ENCODE peak calls at places on chromosomes 6 and 20, in six cellular contexts. One of them, this sample, is unnamed.

GRCh38 chr6:23499549-23499948 is 626.5 kb upstream of the NRSN1 start:
- DNase-seq in brain microvascular endothelial cell: no peak
- DNase-seq in activated B cell treated with CpG ODN at 0.5 μM for 24 hours: no peak
- DNase-seq in fibroblast of lung: no peak
- DNase-seq in heart right ventricle: no peak
- DNase-seq in Calu3: no peak
- DNase-seq in this sample: no peak

GRCh38 chr20:44068311-44068710 is 118.7 kb downstream of the JPH2 start:
- DNase-seq in Calu3: no peak
- DNase-seq in activated B cell treated with CpG ODN at 0.5 μM for 24 hours: peak; percentile 12
- DNase-seq in fibroblast of lung: no peak
- DNase-seq in heart right ventricle: no peak
- DNase-seq in brain microvascular endothelial cell: no peak
- DNase-seq in this sample: no peak

GRCh38 chr20:13301596-13301995 is 80.5 kb downstream of the ISM1 start:
- DNase-seq in heart right ventricle: no peak
- DNase-seq in activated B cell treated with CpG ODN at 0.5 μM for 24 hours: no peak
- DNase-seq in fibroblast of lung: no peak
- DNase-seq in Calu3: no peak
- DNase-seq in brain microvascular endothelial cell: no peak
- DNase-seq in this sample: no peak

GRCh38 chr6:106586815-106587214 is 42.5 kb downstream of the RTN4IP1 start:
- DNase-seq in brain microvascular endothelial cell: no peak
- DNase-seq in fibroblast of lung: no peak
- DNase-seq in activated B cell treated with CpG ODN at 0.5 μM for 24 hours: no peak
- DNase-seq in heart right ventricle: no peak
- DNase-seq in Calu3: no peak
- DNase-seq in this sample: no peak

GRCh38 chr6:154187203-154187602 is 148.2 kb downstream of the OPRM1 start:
- DNase-seq in brain microvascular endothelial cell: no peak
- DNase-seq in heart right ventricle: no peak
- DNase-seq in Calu3: no peak
- DNase-seq in activated B cell treated with CpG ODN at 0.5 μM for 24 hours: no peak
- DNase-seq in fibroblast of lung: no peak
- DNase-seq in this sample: no peak

GRCh38 chr6:26327450-26328264 is 37.3 kb upstream of the BTN3A2 start:
- DNase-seq in heart right ventricle: no peak
- DNase-seq in Calu3: peak; percentile 90
- DNase-seq in activated B cell treated with CpG ODN at 0.5 μM for 24 hours: no peak
- DNase-seq in fibroblast of lung: peak; percentile 83
- DNase-seq in brain microvascular endothelial cell: peak; percentile 85
- DNase-seq in this sample: peak; percentile 42

GRCh38 chr6:5645275-5645674 is 361.4 kb downstream of the NRN1 start:
- DNase-seq in activated B cell treated with CpG ODN at 0.5 μM for 24 hours: no peak
- DNase-seq in fibroblast of lung: no peak
- DNase-seq in brain microvascular endothelial cell: no peak
- DNase-seq in heart right ventricle: no peak
- DNase-seq in Calu3: no peak
- DNase-seq in this sample: no peak

GRCh38 chr6:100152201-100152600 is 158.2 kb upstream of the MCHR2 start:
- DNase-seq in Calu3: no peak
- DNase-seq in heart right ventricle: no peak
- DNase-seq in brain microvascular endothelial cell: no peak
- DNase-seq in fibroblast of lung: no peak
- DNase-seq in activated B cell treated with CpG ODN at 0.5 μM for 24 hours: no peak
- DNase-seq in this sample: no peak

GRCh38 chr20:41446471-41446870 is 79.9 kb upstream of the EMILIN3 start:
- DNase-seq in activated B cell treated with CpG ODN at 0.5 μM for 24 hours: no peak
- DNase-seq in heart right ventricle: no peak
- DNase-seq in brain microvascular endothelial cell: no peak
- DNase-seq in fibroblast of lung: no peak
- DNase-seq in Calu3: no peak
- DNase-seq in this sample: no peak

GRCh38 chr6:69162811-69163210 is 527.7 kb downstream of the ADGRB3 start:
- DNase-seq in heart right ventricle: no peak
- DNase-seq in brain microvascular endothelial cell: no peak
- DNase-seq in fibroblast of lung: peak; percentile 94
- DNase-seq in activated B cell treated with CpG ODN at 0.5 μM for 24 hours: no peak
- DNase-seq in Calu3: no peak
- DNase-seq in this sample: no peak

GRCh38 chr6:5359413-5359812 is 98.1 kb downstream of the FARS2 start:
- DNase-seq in Calu3: no peak
- DNase-seq in heart right ventricle: no peak
- DNase-seq in fibroblast of lung: no peak
- DNase-seq in brain microvascular endothelial cell: no peak
- DNase-seq in activated B cell treated with CpG ODN at 0.5 μM for 24 hours: no peak
- DNase-seq in this sample: no peak

GRCh38 chr6:14089224-14089623 is 28.3 kb upstream of the CD83 start:
- DNase-seq in brain microvascular endothelial cell: no peak
- DNase-seq in fibroblast of lung: no peak
- DNase-seq in Calu3: no peak
- DNase-seq in heart right ventricle: no peak
- DNase-seq in activated B cell treated with CpG ODN at 0.5 μM for 24 hours: no peak
- DNase-seq in this sample: no peak

GRCh38 chr6:136989591-136990578 is 54.9 kb downstream of the IL20RA start:
- DNase-seq in fibroblast of lung: no peak
- DNase-seq in activated B cell treated with CpG ODN at 0.5 μM for 24 hours: no peak
- DNase-seq in heart right ventricle: peak; percentile 36
- DNase-seq in brain microvascular endothelial cell: no peak
- DNase-seq in Calu3: peak; percentile 15
- DNase-seq in this sample: no peak

GRCh38 chr20:58109126-58109880 is 119.2 kb downstream of the ANKRD60 start:
- DNase-seq in brain microvascular endothelial cell: peak; percentile 80
- DNase-seq in heart right ventricle: no peak
- DNase-seq in activated B cell treated with CpG ODN at 0.5 μM for 24 hours: no peak
- DNase-seq in Calu3: no peak
- DNase-seq in fibroblast of lung: peak; percentile 67
- DNase-seq in this sample: no peak

GRCh38 chr6:49333345-49334120 is 129.5 kb downstream of the MMUT start:
- DNase-seq in activated B cell treated with CpG ODN at 0.5 μM for 24 hours: no peak
- DNase-seq in heart right ventricle: no peak
- DNase-seq in brain microvascular endothelial cell: no peak
- DNase-seq in Calu3: no peak
- DNase-seq in fibroblast of lung: peak; percentile 6
- DNase-seq in this sample: no peak

GRCh38 chr20:62792182-62792939 is 3.9 kb upstream of the MRGBP start:
- DNase-seq in fibroblast of lung: no peak
- DNase-seq in brain microvascular endothelial cell: peak; percentile 73
- DNase-seq in Calu3: peak; percentile 36
- DNase-seq in activated B cell treated with CpG ODN at 0.5 μM for 24 hours: no peak
- DNase-seq in heart right ventricle: no peak
- DNase-seq in this sample: no peak

GRCh38 chr6:37690964-37691735 is 6.5 kb downstream of the MDGA1 start:
- DNase-seq in Calu3: no peak
- DNase-seq in fibroblast of lung: no peak
- DNase-seq in activated B cell treated with CpG ODN at 0.5 μM for 24 hours: no peak
- DNase-seq in brain microvascular endothelial cell: no peak
- DNase-seq in heart right ventricle: no peak
- DNase-seq in this sample: no peak

GRCh38 chr20:26209171-26209941 is 512.7 kb upstream of the ZNF337 start:
- DNase-seq in activated B cell treated with CpG ODN at 0.5 μM for 24 hours: no peak
- DNase-seq in fibroblast of lung: no peak
- DNase-seq in Calu3: no peak
- DNase-seq in brain microvascular endothelial cell: no peak
- DNase-seq in heart right ventricle: peak; percentile 8
- DNase-seq in this sample: no peak

GRCh38 chr6:139595183-139595582 is 220.7 kb upstream of the CITED2 start:
- DNase-seq in activated B cell treated with CpG ODN at 0.5 μM for 24 hours: no peak
- DNase-seq in brain microvascular endothelial cell: no peak
- DNase-seq in fibroblast of lung: peak; percentile 58
- DNase-seq in heart right ventricle: no peak
- DNase-seq in Calu3: no peak
- DNase-seq in this sample: no peak

GRCh38 chr6:7535498-7535897 is 6.0 kb upstream of the DSP start:
- DNase-seq in Calu3: no peak
- DNase-seq in brain microvascular endothelial cell: peak; percentile 48
- DNase-seq in fibroblast of lung: no peak
- DNase-seq in heart right ventricle: no peak
- DNase-seq in activated B cell treated with CpG ODN at 0.5 μM for 24 hours: no peak
- DNase-seq in this sample: no peak
- TF ChIP-seq CTCF in Calu3: no peak
- TF ChIP-seq CTCF in brain microvascular endothelial cell: no peak
- TF ChIP-seq CTCF in fibroblast of lung: no peak
- TF ChIP-seq CTCF in heart right ventricle: no peak
- TF ChIP-seq CTCF in activated B cell treated with CpG ODN at 0.5 μM for 24 hours: no peak
- TF ChIP-seq CTCF in this sample: no peak

GRCh38 chr20:38043512-38044300 is 10.2 kb downstream of the RPRD1B start:
- DNase-seq in heart right ventricle: no peak
- DNase-seq in activated B cell treated with CpG ODN at 0.5 μM for 24 hours: no peak
- DNase-seq in brain microvascular endothelial cell: peak; percentile 94
- DNase-seq in Calu3: no peak
- DNase-seq in fibroblast of lung: peak; percentile 85
- DNase-seq in this sample: no peak

GRCh38 chr20:38034961-38035360 is 1.4 kb downstream of the RPRD1B start:
- DNase-seq in activated B cell treated with CpG ODN at 0.5 μM for 24 hours: no peak
- DNase-seq in fibroblast of lung: no peak
- DNase-seq in heart right ventricle: no peak
- DNase-seq in brain microvascular endothelial cell: no peak
- DNase-seq in Calu3: no peak
- DNase-seq in this sample: no peak

GRCh38 chr20:38044685-38045084 is 11.1 kb downstream of the RPRD1B start:
- DNase-seq in activated B cell treated with CpG ODN at 0.5 μM for 24 hours: no peak
- DNase-seq in heart right ventricle: no peak
- DNase-seq in Calu3: no peak
- DNase-seq in brain microvascular endothelial cell: no peak
- DNase-seq in fibroblast of lung: no peak
- DNase-seq in this sample: no peak

DNA sequence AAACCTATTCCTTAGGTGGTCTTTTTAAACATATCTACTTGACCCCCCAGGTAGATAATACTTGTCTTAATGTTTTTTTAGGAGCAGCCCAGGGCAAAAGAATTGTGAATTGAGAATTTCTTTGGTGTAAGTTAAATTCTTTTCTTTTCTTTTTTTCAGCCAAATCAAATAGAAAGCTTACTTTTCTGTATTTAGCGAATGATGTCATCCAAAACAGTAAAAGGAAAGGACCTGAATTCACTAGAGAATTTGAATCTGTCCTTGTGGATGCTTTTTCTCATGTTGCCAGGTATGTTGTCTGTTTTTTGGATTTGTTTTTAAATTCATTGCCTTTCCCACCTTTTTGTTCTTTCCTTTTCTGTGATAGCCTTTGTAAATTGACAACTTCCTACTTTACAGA is 6.7 kb downstream of the RPRD1B start:
- DNase-seq in brain microvascular endothelial cell: no peak
- DNase-seq in heart right ventricle: no peak
- DNase-seq in activated B cell treated with CpG ODN at 0.5 μM for 24 hours: no peak
- DNase-seq in Calu3: no peak
- DNase-seq in fibroblast of lung: no peak
- DNase-seq in this sample: no peak
- TF ChIP-seq CTCF in brain microvascular endothelial cell: no peak
- TF ChIP-seq CTCF in heart right ventricle: no peak
- TF ChIP-seq CTCF in activated B cell treated with CpG ODN at 0.5 μM for 24 hours: no peak
- TF ChIP-seq CTCF in Calu3: no peak
- TF ChIP-seq CTCF in fibroblast of lung: no peak
- TF ChIP-seq CTCF in this sample: no peak

DNA sequence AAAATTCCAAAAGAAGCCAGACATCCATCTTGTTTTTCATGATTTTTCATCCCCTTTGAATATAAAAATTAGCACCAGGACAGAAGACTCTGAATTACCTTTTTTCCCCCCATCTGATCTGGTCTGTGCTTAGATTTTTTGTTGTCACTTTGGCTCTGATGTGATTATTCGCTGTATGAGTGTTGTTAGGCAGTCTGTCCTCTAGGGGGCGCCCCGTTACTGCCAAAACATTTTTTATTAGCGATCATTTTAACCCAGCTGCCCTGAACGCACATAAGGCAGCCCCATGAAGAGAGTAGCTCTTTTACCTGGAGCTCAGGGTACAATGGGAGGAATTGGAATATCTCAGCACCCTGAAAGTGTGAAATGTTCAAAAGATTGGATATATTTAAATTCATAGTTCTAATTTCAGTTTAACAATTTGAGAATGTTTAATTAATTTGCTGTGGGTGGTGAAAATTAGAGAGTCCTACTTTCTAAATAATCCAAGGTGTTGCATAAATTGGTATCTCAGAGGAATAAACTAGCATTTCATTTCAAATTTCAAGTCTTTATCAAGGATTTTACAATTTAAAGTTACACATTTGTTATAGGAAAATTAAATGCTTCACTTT is 60.8 kb downstream of the PRPH2 start:
- DNase-seq in fibroblast of lung: peak; percentile 74
- DNase-seq in activated B cell treated with CpG ODN at 0.5 μM for 24 hours: peak; percentile 65
- DNase-seq in brain microvascular endothelial cell: peak; percentile 77
- DNase-seq in heart right ventricle: peak; percentile 68
- DNase-seq in Calu3: peak; percentile 87
- DNase-seq in this sample: peak; percentile 72
- TF ChIP-seq CTCF in fibroblast of lung: peak; percentile 79
- TF ChIP-seq CTCF in activated B cell treated with CpG ODN at 0.5 μM for 24 hours: peak; percentile 74
- TF ChIP-seq CTCF in brain microvascular endothelial cell: peak; percentile 85
- TF ChIP-seq CTCF in heart right ventricle: peak; percentile 90
- TF ChIP-seq CTCF in Calu3: peak; percentile 92
- TF ChIP-seq CTCF in this sample: peak; percentile 93

GRCh38 chr20:15643713-15644112 is 929.5 kb downstream of the KIF16B start:
- DNase-seq in fibroblast of lung: peak; percentile 15
- DNase-seq in heart right ventricle: no peak
- DNase-seq in brain microvascular endothelial cell: no peak
- DNase-seq in activated B cell treated with CpG ODN at 0.5 μM for 24 hours: no peak
- DNase-seq in Calu3: peak; percentile 0
- DNase-seq in this sample: no peak
- TF ChIP-seq CTCF in fibroblast of lung: peak; percentile 28
- TF ChIP-seq CTCF in heart right ventricle: peak; percentile 18
- TF ChIP-seq CTCF in brain microvascular endothelial cell: peak; percentile 59
- TF ChIP-seq CTCF in activated B cell treated with CpG ODN at 0.5 μM for 24 hours: no peak
- TF ChIP-seq CTCF in Calu3: no peak
- TF ChIP-seq CTCF in this sample: peak; percentile 31